ENCODE peak calls at places on chromosome 1, in ten cellular contexts. T is keratinocyte, W is thyroid gland, P is brain microvascular endothelial cell, X is dorsolateral prefrontal cortex, U is esophagus squamous epithelium, H is pancreas, D is heart left ventricle, Y is astrocyte, N is MM.1S. O is an unnamed sample. For H3K27me3, the result is how much of the 10 kb centered on the place peaks cover.

GRCh38 chr1:53715478-53715877 is 23.5 kb downstream of the GLIS1 start:
- DNase-seq in T (no peak), W (peak), P (peak), X (no peak), U (no peak), H (no peak), D (no peak), Y (no peak), N (peak), O (no peak)

GRCh38 chr1:204695692-204696091 is 10.2 kb upstream of the LRRN2 start:
- DNase-seq in T (no peak), W (no peak), P (no peak), X (no peak), U (no peak), H (no peak), D (no peak), Y (no peak), N (no peak), O (no peak)

GRCh38 chr1:179996099-179996498 is 41.5 kb downstream of the CEP350 start:
- DNase-seq in T (no peak), W (no peak), P (no peak), X (no peak), U (no peak), H (no peak), D (no peak), Y (no peak), N (no peak), O (no peak)

GRCh38 chr1:244758700-244759099 is 76.8 kb upstream of the COX20 start:
- DNase-seq in T (no peak), W (no peak), P (no peak), X (no peak), U (no peak), H (no peak), D (no peak), Y (no peak), N (no peak), O (no peak)

GRCh38 chr1:45843474-45843905 is 40.1 kb downstream of the MAST2 start:
- DNase-seq in T (no peak), W (no peak), P (no peak), X (no peak), U (no peak), H (no peak), D (no peak), Y (peak), N (peak), O (peak)

GRCh38 chr1:224541072-224541790 is 74.9 kb upstream of the CNIH3 start:
- DNase-seq in T (no peak), W (no peak), P (no peak), X (no peak), U (no peak), H (no peak), D (no peak), Y (no peak), N (no peak), O (no peak)

GRCh38 chr1:9891207-9891606 is 18.9 kb downstream of the CTNNBIP1 start:
- DNase-seq in T (no peak), W (no peak), P (no peak), X (no peak), U (no peak), H (peak), D (no peak), Y (peak), N (no peak), O (peak)

GRCh38 chr1:166975361-166976129 is at the start of gene ILDR2:
- DNase-seq in T (no peak), W (peak), P (peak), X (peak), U (no peak), H (peak), D (peak), Y (peak), N (peak), O (peak)

GRCh38 chr1:24793762-24794161 is 48.5 kb downstream of the CLIC4 start:
- DNase-seq in T (no peak), W (no peak), P (peak), X (no peak), U (no peak), H (no peak), D (no peak), Y (peak), N (no peak), O (no peak)

GRCh38 chr1:7477593-7477992 is 293.5 kb upstream of the VAMP3 start:
- DNase-seq in T (no peak), W (no peak), P (no peak), X (no peak), U (no peak), H (peak), D (no peak), Y (no peak), N (no peak), O (no peak)

GRCh38 chr1:186454996-186455395 is 5.9 kb downstream of the PDC start:
- DNase-seq in T (no peak), W (no peak), P (no peak), X (no peak), U (no peak), H (no peak), D (no peak), Y (no peak), N (no peak), O (no peak)

GRCh38 chr1:222413436-222413835 is 134.5 kb downstream of the HHIPL2 start:
- DNase-seq in T (no peak), W (no peak), P (no peak), X (no peak), U (no peak), H (no peak), D (no peak), Y (no peak), N (no peak), O (peak)

GRCh38 chr1:72117621-72118020 is 164.7 kb downstream of the NEGR1 start:
- DNase-seq in T (no peak), W (no peak), P (no peak), X (no peak), U (no peak), H (no peak), D (no peak), Y (no peak), N (no peak), O (no peak)

GRCh38 chr1:205434738-205435137 is 12.9 kb upstream of the LEMD1 start:
- DNase-seq in T (no peak), W (no peak), P (no peak), X (no peak), U (no peak), H (no peak), D (no peak), Y (no peak), N (peak), O (no peak)

GRCh38 chr1:231653611-231654010 is 27.0 kb downstream of the DISC1 start:
- DNase-seq in T (no peak), W (no peak), P (no peak), X (no peak), U (no peak), H (no peak), D (no peak), Y (no peak), N (no peak), O (no peak)

GRCh38 chr1:230985711-230986110 is 6.8 kb downstream of the ARV1 start:
- DNase-seq in T (no peak), W (no peak), P (no peak), X (no peak), U (no peak), H (no peak), D (no peak), Y (no peak), N (no peak), O (no peak)

GRCh38 chr1:8816306-8816705 is 1.1 kb downstream of the RERE start:
- DNase-seq in T (no peak), W (no peak), P (peak), X (no peak), U (no peak), H (no peak), D (no peak), Y (peak), N (no peak), O (peak)

GRCh38 chr1:9197186-9198099 is 37.1 kb upstream of the H6PD start:
- DNase-seq in T (no peak), W (no peak), P (peak), X (no peak), U (no peak), H (no peak), D (peak), Y (no peak), N (no peak), O (no peak)

GRCh38 chr1:108947871-108948525 is 15.3 kb downstream of the CLCC1 start:
- DNase-seq in T (no peak), W (no peak), P (no peak), X (no peak), U (no peak), H (no peak), D (no peak), Y (peak), N (no peak), O (peak)

GRCh38 chr1:37557402-37557801 is 662 bp downstream of the DNALI1 start:
- DNase-seq in T (no peak), W (no peak), P (no peak), X (no peak), U (no peak), H (no peak), D (no peak), Y (no peak), N (no peak), O (no peak)
- H3K4me3 ChIP-seq in T (no peak), W (peak), P (peak), X (peak), U (peak), H (peak), D (peak), Y (peak), N (no peak), O (no peak)

DNA sequence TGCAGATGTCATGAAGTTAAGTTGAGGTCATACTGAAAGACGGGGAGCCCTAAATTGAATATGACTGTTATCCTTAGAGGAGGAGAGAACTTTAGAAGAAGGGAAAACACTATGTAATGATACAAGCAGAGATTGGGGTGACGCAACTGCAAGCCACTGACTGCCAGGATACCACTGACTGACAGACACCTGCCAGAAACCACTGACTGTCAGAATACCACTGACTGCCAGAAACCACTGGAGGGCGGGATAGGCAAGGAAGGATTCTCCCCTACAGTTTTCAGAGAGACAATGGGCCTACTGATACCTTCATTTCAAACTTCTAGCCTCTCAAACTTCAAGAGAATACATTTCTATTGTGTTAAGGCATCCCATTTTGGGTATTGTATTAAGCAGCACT is 388.7 kb downstream of the USH2A start:
- DNase-seq in T (no peak), W (no peak), P (no peak), X (no peak), U (no peak), H (no peak), D (no peak), Y (no peak), N (no peak), O (no peak)
- TF ChIP-seq CTCF in T (peak), W (no peak), P (peak), X (no peak), U (no peak), H (no peak), D (no peak), Y (no peak), N (peak), O (no peak)

GRCh38 chr1:90712931-90713618 is 4.0 kb downstream of the BARHL2 start:
- DNase-seq in T (no peak), W (no peak), P (no peak), X (no peak), U (no peak), H (no peak), D (no peak), Y (no peak), N (no peak), O (no peak)

GRCh38 chr1:90715334-90715733 is 1.8 kb downstream of the BARHL2 start:
- DNase-seq in T (no peak), W (no peak), P (no peak), X (no peak), U (no peak), H (no peak), D (no peak), Y (no peak), N (no peak), O (no peak)

GRCh38 chr1:90714521-90714951 is 2.6 kb downstream of the BARHL2 start:
- DNase-seq in T (no peak), W (no peak), P (no peak), X (no peak), U (no peak), H (no peak), D (no peak), Y (no peak), N (no peak), O (no peak)

GRCh38 chr1:90712153-90712930 is 4.8 kb downstream of the BARHL2 start:
- DNase-seq in T (no peak), W (no peak), P (no peak), X (no peak), U (no peak), H (no peak), D (no peak), Y (no peak), N (no peak), O (no peak)

GRCh38 chr1:90713741-90714509 is 3.2 kb downstream of the BARHL2 start:
- DNase-seq in T (no peak), W (no peak), P (no peak), X (no peak), U (no peak), H (no peak), D (no peak), Y (no peak), N (no peak), O (no peak)
- H3K27me3 ChIP-seq in T (half or more), W (half or more), P (half or more), X (half or more), U (half or more), H (under half), D (half or more), Y (half or more), N (under half), O (half or more)

GRCh38 chr1:165381745-165382530 is 25.4 kb upstream of the LMX1A start:
- DNase-seq in T (no peak), W (no peak), P (no peak), X (no peak), U (no peak), H (no peak), D (no peak), Y (peak), N (no peak), O (no peak)

GRCh38 chr1:165371588-165372235 is 15.2 kb upstream of the LMX1A start:
- DNase-seq in T (no peak), W (no peak), P (no peak), X (no peak), U (no peak), H (no peak), D (no peak), Y (peak), N (peak), O (no peak)

GRCh38 chr1:165376811-165377153 is 20.3 kb upstream of the LMX1A start:
- DNase-seq in T (no peak), W (no peak), P (no peak), X (no peak), U (no peak), H (no peak), D (no peak), Y (no peak), N (no peak), O (no peak)

GRCh38 chr1:165375623-165376022 is 19.1 kb upstream of the LMX1A start:
- DNase-seq in T (no peak), W (no peak), P (no peak), X (no peak), U (no peak), H (no peak), D (no peak), Y (no peak), N (no peak), O (no peak)

DNA sequence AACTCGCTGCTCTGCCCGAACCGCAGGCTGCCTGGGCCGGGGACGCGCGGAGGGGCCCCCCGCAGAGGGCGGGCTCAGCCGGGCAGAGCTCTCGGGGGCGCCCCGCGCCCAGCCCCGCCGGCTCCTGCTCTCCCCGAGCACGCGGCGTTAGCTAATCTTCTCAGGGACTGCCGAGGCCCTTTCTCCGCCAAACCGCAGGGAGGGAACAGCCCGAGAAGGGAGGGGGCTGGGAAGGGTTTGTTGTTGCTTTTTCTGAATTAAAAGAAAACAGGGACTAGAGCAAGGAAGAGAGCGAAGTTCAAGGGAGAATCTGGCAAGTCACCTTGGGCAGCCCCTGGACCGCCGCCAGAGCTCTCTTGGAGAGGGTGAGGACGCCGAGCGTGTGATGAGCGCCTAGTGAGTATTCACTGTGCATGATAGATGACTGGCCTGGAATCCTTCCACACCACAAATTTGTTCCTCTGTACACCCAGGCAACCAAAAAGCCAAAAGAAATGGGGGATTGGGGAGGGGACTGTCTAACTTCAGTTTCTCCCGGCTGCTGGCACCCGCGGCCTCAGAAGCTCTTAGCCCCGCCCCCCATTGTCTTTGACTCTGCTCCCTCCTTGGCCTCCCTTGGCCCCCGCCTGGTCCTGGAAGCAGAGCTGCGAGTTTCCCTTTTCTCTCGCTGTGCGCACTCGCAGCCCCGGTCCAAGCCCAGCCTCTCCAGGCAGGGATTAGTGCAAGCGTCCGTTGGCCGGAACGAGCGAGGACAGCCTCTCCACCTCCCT is 19.7 kb upstream of the LMX1A start:
- DNase-seq in T (no peak), W (peak), P (peak), X (peak), U (no peak), H (peak), D (peak), Y (peak), N (no peak), O (peak)
- H3K4me3 ChIP-seq in T (no peak), W (peak), P (no peak), X (peak), U (peak), H (peak), D (peak), Y (peak), N (no peak), O (no peak)

O was measured in bronchial epithelial cell.